ENCODE peak calls at places on chromosomes 2 and 18, in eight cellular contexts. U is left ventricle myocardium inferior, G is pancreas, L is HCT116, F is mammary epithelial cell, B is body of pancreas, V is RWPE1, E is CD14-positive monocyte. Q is an unnamed sample.

GRCh38 chr2:8009010-8009597 is 672.8 kb upstream of the ID2 start:
- DNase-seq in U (no peak), G (no peak), L (no peak), F (peak), B (no peak), V (no peak), E (peak), Q (no peak)

GRCh38 chr2:240319855-240320560 is 115.5 kb upstream of the GPC1 start:
- DNase-seq in U (no peak), G (no peak), L (peak), F (peak), B (no peak), V (peak), E (no peak), Q (peak)

GRCh38 chr2:162768646-162769045 is 69.9 kb downstream of the KCNH7 start:
- DNase-seq in U (no peak), G (peak), L (no peak), F (no peak), B (peak), V (no peak), E (no peak), Q (no peak)

GRCh38 chr2:31168291-31168690 is 30.1 kb upstream of the GALNT14 start:
- DNase-seq in U (no peak), G (no peak), L (no peak), F (no peak), B (no peak), V (no peak), E (no peak), Q (no peak)

GRCh38 chr2:235165631-235166030 is 213.8 kb downstream of the SH3BP4 start:
- DNase-seq in U (no peak), G (no peak), L (no peak), F (no peak), B (no peak), V (no peak), E (no peak), Q (no peak)

GRCh38 chr2:180463608-180464007 is 456.5 kb upstream of the CWC22 start:
- DNase-seq in U (no peak), G (no peak), L (no peak), F (peak), B (no peak), V (peak), E (no peak), Q (no peak)

GRCh38 chr2:170396799-170397459 is 219.0 kb downstream of the MYO3B start:
- DNase-seq in U (no peak), G (no peak), L (no peak), F (no peak), B (no peak), V (peak), E (no peak), Q (no peak)

GRCh38 chr2:118505436-118505835 is 342.0 kb downstream of the EN1 start:
- DNase-seq in U (no peak), G (no peak), L (no peak), F (no peak), B (no peak), V (no peak), E (no peak), Q (no peak)

DNA sequence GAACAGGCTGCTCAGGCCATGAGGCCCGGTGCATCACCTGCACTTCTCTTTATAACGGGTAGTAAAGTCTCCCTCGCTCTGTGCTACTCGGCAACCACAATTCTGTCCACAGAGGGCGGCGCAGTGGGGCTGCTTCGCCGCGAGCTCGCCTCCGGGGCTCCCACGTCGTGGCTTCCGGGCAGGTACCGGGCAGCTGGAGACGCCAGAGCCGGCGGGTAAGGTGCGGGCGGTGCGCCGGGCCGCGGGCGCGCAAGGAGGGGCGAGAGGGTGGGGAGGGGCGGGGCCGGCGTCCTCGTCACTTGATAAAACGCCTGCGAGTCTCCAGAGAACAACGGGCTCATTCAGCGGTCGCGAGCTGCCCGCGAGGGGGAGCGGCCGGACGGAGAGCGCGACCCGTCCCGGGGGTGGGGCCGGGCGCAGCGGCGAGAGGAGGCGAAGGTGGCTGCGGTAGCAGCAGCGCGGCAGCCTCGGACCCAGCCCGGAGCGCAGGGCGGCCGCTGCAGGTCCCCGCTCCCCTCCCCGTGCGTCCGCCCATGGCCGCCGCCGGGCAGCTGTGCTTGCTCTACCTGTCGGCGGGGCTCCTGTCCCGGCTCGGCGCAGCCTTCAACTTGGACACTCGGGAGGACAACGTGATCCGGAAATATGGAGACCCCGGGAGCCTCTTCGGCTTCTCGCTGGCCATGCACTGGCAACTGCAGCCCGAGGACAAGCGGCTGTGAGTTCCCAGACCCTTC is at the start of gene ITGA6:
- DNase-seq in U (peak), G (peak), L (peak), F (peak), B (peak), V (peak), E (peak), Q (peak)
- TF ChIP-seq CTCF in U (peak), G (no peak), L (no peak), F (peak), B (no peak), V (no peak), E (no peak), Q (no peak)

DNA sequence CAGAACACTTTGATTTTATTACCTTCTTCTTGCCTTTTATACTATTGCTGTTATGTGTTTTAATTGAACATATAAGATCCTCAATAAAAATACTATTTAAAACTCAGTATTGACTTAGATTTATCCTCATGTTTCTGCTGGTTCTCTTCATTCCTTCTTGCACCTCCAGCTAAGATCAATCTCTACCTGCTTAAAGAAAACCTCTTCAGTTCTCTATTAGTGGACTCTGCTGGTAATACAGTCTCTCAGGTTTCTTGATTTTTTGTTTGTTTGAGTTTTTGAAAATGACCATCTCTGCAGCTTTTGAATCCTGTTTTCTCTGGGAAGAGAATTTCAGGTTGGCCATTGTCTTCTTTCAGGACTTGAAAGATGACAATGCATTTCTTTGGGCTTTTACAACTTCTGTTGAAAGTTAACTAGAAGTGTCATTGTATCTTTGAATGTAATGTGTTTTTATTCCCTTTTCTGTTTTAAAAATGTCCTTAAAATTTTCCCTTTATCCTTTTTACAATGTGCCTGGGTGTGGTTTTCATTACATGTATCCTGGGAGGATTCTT is 29.8 kb upstream of the TMEM131 start:
- DNase-seq in U (no peak), G (no peak), L (no peak), F (no peak), B (no peak), V (no peak), E (no peak), Q (no peak)
- TF ChIP-seq CTCF in U (no peak), G (no peak), L (no peak), F (peak), B (peak), V (no peak), E (peak), Q (no peak)

DNA sequence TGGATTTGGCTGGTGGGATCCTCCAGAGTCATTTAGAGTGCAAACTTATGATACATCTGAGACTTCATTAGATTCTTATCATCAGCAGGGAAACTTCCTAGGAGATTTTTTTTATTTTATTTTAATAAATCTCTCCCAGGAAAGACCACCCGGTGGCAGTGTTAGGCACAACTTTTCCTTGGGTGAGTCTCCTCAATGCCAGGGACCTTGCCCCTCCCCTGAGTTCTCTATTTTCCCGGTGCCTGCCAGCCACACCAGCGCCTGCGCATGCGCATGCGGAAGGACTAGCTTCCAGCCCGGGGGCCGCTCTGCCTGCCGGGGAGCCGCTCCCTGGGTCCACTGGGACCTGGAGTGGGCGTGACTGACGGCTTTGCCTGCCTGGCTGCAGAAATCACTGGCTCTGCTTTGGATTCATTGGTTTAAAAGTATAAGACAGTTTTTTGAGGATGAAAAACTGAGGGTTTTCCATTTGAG is 86.6 kb downstream of the TMEM182 start:
- DNase-seq in U (peak), G (peak), L (no peak), F (peak), B (peak), V (peak), E (peak), Q (peak)
- TF ChIP-seq CTCF in U (no peak), G (no peak), L (no peak), F (no peak), B (no peak), V (no peak), E (no peak), Q (no peak)

DNA sequence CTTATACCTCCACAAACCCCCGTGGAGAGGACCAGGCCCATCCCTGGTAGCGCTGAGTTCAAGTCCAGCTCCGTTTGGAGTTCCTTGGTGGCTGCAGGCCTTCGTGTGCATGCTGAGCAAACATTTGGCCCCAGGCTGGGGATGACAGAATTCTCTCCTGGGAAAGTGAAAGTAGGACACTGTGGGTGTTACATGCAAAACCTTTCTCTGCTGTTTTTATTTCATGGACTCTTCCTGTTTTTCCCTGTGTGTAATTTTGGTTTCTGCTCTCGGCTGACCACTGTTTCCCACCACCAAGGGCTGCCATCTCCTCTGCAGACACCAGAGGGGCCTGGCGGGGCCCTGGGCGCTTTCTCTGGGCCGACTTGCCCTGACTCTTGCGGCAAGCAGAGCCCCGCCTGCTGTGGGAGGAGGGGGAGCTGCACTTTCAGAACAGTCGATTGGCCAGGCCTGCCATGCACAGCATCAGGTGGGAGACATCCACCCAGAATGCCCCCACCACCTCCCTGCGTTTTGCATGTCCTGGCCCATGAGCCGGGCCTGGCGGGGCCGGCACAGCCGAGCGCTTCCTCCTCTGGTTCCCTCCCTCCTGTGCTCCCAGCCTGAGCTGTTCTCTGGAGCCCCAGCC is 102.4 kb downstream of the CABLES1 start:
- DNase-seq in U (peak), G (no peak), L (no peak), F (peak), B (no peak), V (peak), E (peak), Q (peak)
- TF ChIP-seq CTCF in U (peak), G (no peak), L (no peak), F (peak), B (no peak), V (peak), E (peak), Q (no peak)

Q was measured in testis.